ENCODE peak calls at places on chromosomes 12 and 14, in four cellular contexts. Z is K562, B is HepG2, Q is GM12878. X is an unnamed sample.

GRCh38 chr14:72948481-72949138 is 22.3 kb downstream of the DCAF4 start:
- DNase-seq in Z (peak), B (peak), Q (peak), X (peak)

GRCh38 chr12:11162494-11162893 is 8.5 kb upstream of the SMIM10L1 start:
- DNase-seq in Z (peak), B (no peak), Q (no peak), X (no peak)

GRCh38 chr14:34680806-34681479 is 33.5 kb downstream of the CFL2 start:
- DNase-seq in Z (no peak), B (no peak), Q (no peak), X (no peak)

GRCh38 chr12:124542021-124542941 is 25.1 kb downstream of the NCOR2 start:
- DNase-seq in Z (no peak), B (no peak), Q (no peak), X (peak)

GRCh38 chr14:50044040-50044651 is 72.2 kb downstream of the VCPKMT start:
- DNase-seq in Z (no peak), B (no peak), Q (no peak), X (no peak)

GRCh38 chr14:67510836-67511235 is 22.3 kb upstream of the PLEKHH1 start:
- DNase-seq in Z (no peak), B (no peak), Q (no peak), X (no peak)

GRCh38 chr12:24302708-24303107 is 353.2 kb upstream of the SOX5 start:
- DNase-seq in Z (no peak), B (no peak), Q (no peak), X (no peak)

GRCh38 chr14:100989924-100990323 is 86.4 kb upstream of the RTL1 start:
- DNase-seq in Z (no peak), B (no peak), Q (no peak), X (no peak)

GRCh38 chr14:75561013-75561432 is 17.4 kb upstream of the FLVCR2 start:
- DNase-seq in Z (peak), B (peak), Q (no peak), X (peak)

GRCh38 chr12:114213055-114213561 is 192.8 kb downstream of the TBX5 start:
- DNase-seq in Z (peak), B (no peak), Q (no peak), X (peak)

GRCh38 chr12:41983896-41984295 is 160.8 kb downstream of the GXYLT1 start:
- DNase-seq in Z (no peak), B (no peak), Q (no peak), X (no peak)

GRCh38 chr12:32437095-32437515 is 37.7 kb downstream of the FGD4 start:
- DNase-seq in Z (no peak), B (peak), Q (no peak), X (peak)

GRCh38 chr12:104516821-104517220 is 60.1 kb downstream of the CHST11 start:
- DNase-seq in Z (no peak), B (no peak), Q (no peak), X (no peak)

GRCh38 chr14:104976198-104977007 is 1.8 kb downstream of the AHNAK2 start:
- DNase-seq in Z (peak), B (peak), Q (peak), X (peak)

GRCh38 chr14:73785336-73785833 is 66.2 kb upstream of the PTGR2 start:
- DNase-seq in Z (no peak), B (peak), Q (no peak), X (no peak)

GRCh38 chr12:74782086-74782485 is 244.5 kb downstream of the ATXN7L3B start:
- DNase-seq in Z (no peak), B (no peak), Q (no peak), X (no peak)

GRCh38 chr12:6792522-6793201 is 3.3 kb downstream of the CD4 start:
- DNase-seq in Z (no peak), B (peak), Q (no peak), X (no peak)

GRCh38 chr12:537772-538171 is 78.0 kb downstream of the B4GALNT3 start:
- DNase-seq in Z (no peak), B (no peak), Q (no peak), X (no peak)

GRCh38 chr12:104426926-104427546 is 29.7 kb upstream of the CHST11 start:
- DNase-seq in Z (no peak), B (no peak), Q (no peak), X (no peak)

GRCh38 chr12:65300679-65301349 is 22.3 kb downstream of the MSRB3 start:
- DNase-seq in Z (peak), B (peak), Q (no peak), X (peak)

GRCh38 chr14:75727124-75727523 is 66.1 kb downstream of the TTLL5 start:
- DNase-seq in Z (no peak), B (no peak), Q (no peak), X (no peak)

DNA sequence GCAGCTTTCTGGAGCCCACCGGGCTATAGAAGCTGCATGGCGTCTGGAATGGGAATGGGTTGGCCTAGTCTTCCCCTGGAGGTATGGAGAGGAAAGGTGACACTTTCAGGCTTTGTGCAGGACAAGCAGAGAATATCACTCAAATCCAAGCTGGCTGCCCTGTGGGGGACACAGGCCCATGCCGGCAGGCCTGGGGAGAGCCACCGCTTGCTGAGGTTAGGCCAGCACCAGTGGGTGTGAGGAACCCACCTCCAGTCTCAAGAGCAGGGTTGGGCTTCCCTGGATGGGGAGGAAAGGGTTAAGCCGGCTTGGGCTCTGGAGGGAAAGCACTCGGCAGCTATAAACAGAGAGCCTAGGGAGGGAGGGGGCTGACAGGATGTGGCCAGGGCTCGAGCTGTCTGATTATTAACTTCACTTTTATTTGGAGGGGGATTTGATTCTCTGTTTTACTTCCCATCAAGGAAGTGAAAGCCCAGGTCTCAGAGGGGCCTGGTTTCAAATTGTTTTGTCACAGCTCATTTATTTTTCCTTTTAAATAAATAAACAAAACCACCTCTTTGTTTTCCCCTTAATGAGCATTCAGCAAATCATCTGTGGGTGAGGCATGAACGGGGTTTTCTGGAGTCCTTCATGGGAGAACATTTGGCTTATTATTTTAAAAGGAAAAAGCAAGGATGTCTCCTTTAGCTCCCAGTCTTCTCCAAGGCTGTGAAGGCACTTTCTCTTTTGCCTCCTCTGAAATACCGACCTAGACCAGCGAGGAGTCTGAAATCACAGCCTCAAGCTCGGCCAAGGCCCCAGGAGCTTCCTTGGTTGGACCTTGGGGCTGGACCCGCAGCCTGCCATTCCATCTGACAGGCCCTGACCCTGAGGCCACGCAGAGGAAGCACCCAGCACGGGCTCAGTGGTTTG is 21.8 kb upstream of the ZFP36L1 start:
- DNase-seq in Z (no peak), B (peak), Q (peak), X (peak)
- TF ChIP-seq POLR2AphosphoS2 in Z (no peak), B (no peak), Q (no peak), X (no peak)

GRCh38 chr14:79758985-79759384 is 452.3 kb downstream of the DIO2 start:
- DNase-seq in Z (no peak), B (no peak), Q (no peak), X (no peak)
- TF ChIP-seq POLR2AphosphoS2 in Z (no peak), B (no peak), Q (no peak), X (no peak)

GRCh38 chr12:9754097-9754964 is 6.4 kb downstream of the CD69 start:
- DNase-seq in Z (no peak), B (no peak), Q (no peak), X (no peak)

GRCh38 chr12:9753042-9753820 is 7.5 kb downstream of the CD69 start:
- DNase-seq in Z (no peak), B (no peak), Q (no peak), X (no peak)

GRCh38 chr12:9750276-9751203 is 10.2 kb downstream of the CD69 start:
- DNase-seq in Z (peak), B (peak), Q (no peak), X (peak)

GRCh38 chr12:9751204-9752144 is 9.2 kb downstream of the CD69 start:
- DNase-seq in Z (no peak), B (peak), Q (no peak), X (peak)

GRCh38 chr12:9752145-9752717 is 8.5 kb downstream of the CD69 start:
- DNase-seq in Z (no peak), B (no peak), Q (no peak), X (no peak)
- TF ChIP-seq POLR2AphosphoS2 in Z (no peak), B (no peak), Q (no peak), X (no peak)

GRCh38 chr14:31943217-31943616 is 133.9 kb upstream of the ARHGAP5 start:
- DNase-seq in Z (no peak), B (no peak), Q (no peak), X (no peak)
- TF ChIP-seq POLR2AphosphoS2 in Z (no peak), B (no peak), Q (no peak), X (no peak)

GRCh38 chr14:93171366-93171765 is 13.3 kb downstream of the MOAP1 start:
- DNase-seq in Z (no peak), B (no peak), Q (no peak), X (no peak)
- TF ChIP-seq POLR2AphosphoS2 in Z (no peak), B (no peak), Q (no peak), X (no peak)

GRCh38 chr14:66401447-66402095 is 84.6 kb upstream of the CCDC196 start:
- DNase-seq in Z (no peak), B (peak), Q (no peak), X (no peak)
- TF ChIP-seq POLR2AphosphoS2 in Z (no peak), B (no peak), Q (no peak), X (no peak)

GRCh38 chr12:110224379-110225304 is 56.4 kb upstream of the ATP2A2 start:
- DNase-seq in Z (no peak), B (peak), Q (no peak), X (peak)
- TF ChIP-seq POLR2AphosphoS2 in Z (no peak), B (no peak), Q (no peak), X (no peak)

X was measured in A549.